ENCODE peak calls at places on chromosomes 16 and 17, in four cellular contexts. M is heart right ventricle, K is sigmoid colon, R is cardiac muscle cell. G is an unnamed sample.

GRCh38 chr16:27328937-27329336 is 15.2 kb downstream of the IL4R start:
- DNase-seq in R (no peak), M (no peak), K (peak), G (no peak)

GRCh38 chr16:58123896-58124600 is 5.1 kb downstream of the CFAP20 start:
- DNase-seq in M (no peak), R (no peak), K (no peak), G (no peak)

GRCh38 chr17:6305613-6306360 is 129.1 kb downstream of the AIPL1 start:
- DNase-seq in M (no peak), K (no peak), R (no peak), G (no peak)

GRCh38 chr16:57661936-57662906 is 5.9 kb upstream of the ADGRG3 start:
- DNase-seq in R (no peak), K (no peak), M (no peak), G (no peak)

GRCh38 chr16:81265658-81266451 is 27.4 kb downstream of the BCO1 start:
- DNase-seq in R (peak), K (peak), M (peak), G (no peak)

GRCh38 chr16:9176547-9177418 is 85.3 kb downstream of the HAPSTR1 start:
- DNase-seq in R (no peak), M (no peak), K (no peak), G (no peak)

GRCh38 chr16:53672461-53672860 is 31.2 kb downstream of the RPGRIP1L start:
- DNase-seq in R (no peak), M (no peak), K (no peak), G (no peak)

GRCh38 chr17:75146597-75146996 is 7.7 kb downstream of the JPT1 start:
- DNase-seq in K (no peak), M (no peak), R (peak), G (no peak)

GRCh38 chr17:27593232-27593856 is 37.6 kb upstream of the LGALS9 start:
- DNase-seq in R (no peak), M (no peak), K (no peak), G (no peak)

GRCh38 chr17:7834891-7835817 is 1.1 kb downstream of the KDM6B start:
- DNase-seq in R (peak), M (peak), K (peak), G (peak)

GRCh38 chr16:79850348-79850747 is 249.8 kb upstream of the MAF start:
- DNase-seq in R (no peak), M (no peak), K (peak), G (no peak)

GRCh38 chr17:79732804-79733691 is 2.3 kb downstream of the ENPP7 start:
- DNase-seq in R (no peak), M (no peak), K (no peak), G (no peak)

GRCh38 chr17:45948881-45949624 is 50.0 kb upstream of the STH start:
- DNase-seq in K (peak), M (peak), R (peak), G (peak)

GRCh38 chr16:86222541-86222940 is 287.8 kb upstream of the FOXF1 start:
- DNase-seq in R (peak), M (no peak), K (peak), G (no peak)

GRCh38 chr16:73193464-73193863 is 145.5 kb upstream of the ZFHX3 start:
- DNase-seq in R (no peak), K (no peak), M (no peak), G (no peak)

GRCh38 chr17:58572846-58573245 is 58.4 kb upstream of the MTMR4 start:
- DNase-seq in M (no peak), R (no peak), K (no peak), G (no peak)

GRCh38 chr17:75557075-75557851 is 30.3 kb upstream of the MYO15B start:
- DNase-seq in R (peak), K (no peak), M (no peak), G (no peak)

GRCh38 chr17:15648384-15648783 is 28.9 kb upstream of the FBXW10B start:
- DNase-seq in R (no peak), M (no peak), K (no peak), G (no peak)

GRCh38 chr17:72425133-72425795 is 304.4 kb downstream of the SOX9 start:
- DNase-seq in M (no peak), R (no peak), K (no peak), G (no peak)

GRCh38 chr17:45093444-45094110 is 32.5 kb downstream of the NMT1 start:
- DNase-seq in R (peak), M (no peak), K (peak), G (no peak)

GRCh38 chr17:10083864-10084263 is 114.5 kb downstream of the GAS7 start:
- DNase-seq in R (no peak), K (peak), M (no peak), G (no peak)

GRCh38 chr16:57374067-57374534 is 1.8 kb downstream of the CX3CL1 start:
- DNase-seq in R (peak), K (peak), M (no peak), G (no peak)

GRCh38 chr17:61389670-61390478 is 9.8 kb upstream of the TBX2 start:
- DNase-seq in R (peak), M (peak), K (no peak), G (no peak)

GRCh38 chr16:24906199-24906808 is 60.5 kb downstream of the SLC5A11 start:
- DNase-seq in M (no peak), K (no peak), R (peak), G (no peak)

GRCh38 chr16:48126801-48127644 is 28.8 kb downstream of the ABCC12 start:
- DNase-seq in M (no peak), R (peak), K (no peak), G (no peak)

GRCh38 chr17:61219460-61219859 is 180.2 kb upstream of the TBX2 start:
- DNase-seq in M (peak), K (no peak), R (peak), G (peak)

GRCh38 chr17:79871131-79871530 is 31.9 kb upstream of the CBX4 start:
- DNase-seq in M (no peak), R (no peak), K (no peak), G (no peak)

GRCh38 chr17:75617218-75617617 is 16.0 kb upstream of the SMIM5 start:
- DNase-seq in M (no peak), R (no peak), K (no peak), G (no peak)

GRCh38 chr16:14088155-14088753 is 17.1 kb downstream of the MRTFB start:
- DNase-seq in M (no peak), R (peak), K (no peak), G (no peak)

GRCh38 chr16:86566601-86566965 is at the start of gene FOXC2:
- DNase-seq in M (peak), R (peak), K (peak), G (peak)

GRCh38 chr17:70137451-70138230 is 31.7 kb upstream of the KCNJ2 start:
- DNase-seq in R (peak), M (no peak), K (peak), G (no peak)

GRCh38 chr17:65400701-65401100 is 160.7 kb downstream of the AXIN2 start:
- DNase-seq in K (no peak), R (no peak), M (no peak), G (no peak)
- TF ChIP-seq CTCF in K (no peak), R (no peak), M (no peak), G (no peak)

GRCh38 chr17:16989230-16989952 is 17.5 kb upstream of the TNFRSF13B start:
- DNase-seq in R (no peak), M (no peak), K (peak), G (no peak)

GRCh38 chr17:16987001-16987829 is 15.3 kb upstream of the TNFRSF13B start:
- DNase-seq in M (no peak), K (peak), R (no peak), G (no peak)

GRCh38 chr17:16988749-16989229 is 16.9 kb upstream of the TNFRSF13B start:
- DNase-seq in R (peak), K (peak), M (no peak), G (no peak)

GRCh38 chr17:16987830-16988601 is 16.1 kb upstream of the TNFRSF13B start:
- DNase-seq in R (peak), K (peak), M (peak), G (no peak)

GRCh38 chr17:16986391-16986790 is 14.5 kb upstream of the TNFRSF13B start:
- DNase-seq in K (no peak), R (peak), M (no peak), G (no peak)
- H3K27ac ChIP-seq in K (no peak), R (no peak), M (no peak), G (no peak)

GRCh38 chr17:54864070-54864469 is 36.6 kb upstream of the TOM1L1 start:
- DNase-seq in K (no peak), M (no peak), R (no peak), G (no peak)

GRCh38 chr17:54867634-54868033 is 33.0 kb upstream of the TOM1L1 start:
- DNase-seq in R (no peak), M (no peak), K (no peak), G (no peak)

GRCh38 chr17:54860617-54861468 is 39.8 kb upstream of the TOM1L1 start:
- DNase-seq in K (no peak), R (no peak), M (no peak), G (no peak)

GRCh38 chr17:54861469-54861983 is 39.1 kb upstream of the TOM1L1 start:
- DNase-seq in K (no peak), M (no peak), R (no peak), G (no peak)

GRCh38 chr17:54864636-54865420 is 35.8 kb upstream of the TOM1L1 start:
- DNase-seq in R (no peak), M (no peak), K (no peak), G (no peak)
- H3K4me3 ChIP-seq in R (no peak), M (no peak), K (no peak), G (no peak)

GRCh38 chr16:78004501-78004900 is 17.8 kb upstream of the CLEC3A start:
- DNase-seq in M (no peak), R (no peak), K (no peak), G (no peak)
- TF ChIP-seq CTCF in M (no peak), R (no peak), K (no peak), G (no peak)

GRCh38 chr17:21096874-21097273 is 29.9 kb upstream of the DHRS7B start:
- DNase-seq in K (no peak), R (no peak), M (no peak), G (no peak)

GRCh38 chr17:21095735-21096134 is 31.0 kb upstream of the DHRS7B start:
- DNase-seq in K (no peak), M (no peak), R (no peak), G (no peak)

GRCh38 chr17:21104608-21105007 is 22.2 kb upstream of the DHRS7B start:
- DNase-seq in R (no peak), K (no peak), M (no peak), G (no peak)

GRCh38 chr17:21094298-21094704 is 32.5 kb upstream of the DHRS7B start:
- DNase-seq in K (no peak), R (no peak), M (no peak), G (no peak)

DNA sequence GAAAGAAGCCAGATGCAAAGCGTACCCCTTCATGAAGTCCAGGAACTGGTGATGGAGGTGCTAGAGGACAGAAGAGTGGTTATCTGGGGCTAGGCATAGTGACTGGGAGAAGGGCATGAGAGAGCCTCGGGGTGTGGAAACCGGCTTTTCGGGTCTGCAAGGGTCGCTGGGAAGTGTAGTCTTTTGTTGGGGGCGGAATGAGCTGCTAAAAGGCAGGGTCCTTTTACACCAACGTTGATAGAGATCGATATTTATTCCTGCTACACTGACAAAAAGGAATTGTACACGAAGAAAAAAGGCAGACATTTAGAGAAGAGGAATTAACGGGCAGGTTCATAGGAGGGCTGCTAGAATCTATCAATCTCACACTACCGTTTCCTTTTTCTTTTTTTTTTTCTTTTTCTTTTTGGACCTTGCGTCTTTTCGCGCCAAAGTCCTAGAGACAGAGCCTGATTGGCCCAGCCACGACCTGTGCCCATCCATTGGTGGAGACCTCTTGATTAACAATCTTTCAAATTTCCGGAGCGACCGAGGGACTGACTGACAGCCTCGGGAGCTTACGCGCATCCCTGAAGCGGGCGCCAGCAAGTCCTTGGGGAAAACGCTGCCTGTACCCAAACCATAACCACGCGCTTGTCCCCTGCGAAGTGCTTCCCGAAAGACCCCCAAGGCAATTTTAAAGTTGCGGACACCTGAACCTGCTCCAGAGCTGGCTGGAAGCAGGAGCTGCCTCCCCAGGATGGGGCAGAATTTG is 27.7 kb upstream of the DHRS7B start:
- DNase-seq in K (no peak), R (peak), M (peak), G (no peak)
- H3K27ac ChIP-seq in K (no peak), R (peak), M (no peak), G (no peak)

GRCh38 chr16:66475232-66475631 is 48.1 kb downstream of the BEAN1 start:
- DNase-seq in M (no peak), R (no peak), K (peak), G (peak)

GRCh38 chr16:66474750-66475199 is 47.7 kb downstream of the BEAN1 start:
- DNase-seq in K (peak), R (no peak), M (no peak), G (no peak)

GRCh38 chr16:66477028-66477515 is 50.0 kb downstream of the BEAN1 start:
- DNase-seq in R (peak), M (no peak), K (no peak), G (peak)

GRCh38 chr16:66478733-66479511 is 51.8 kb downstream of the BEAN1 start:
- DNase-seq in K (peak), R (peak), M (peak), G (peak)

GRCh38 chr16:66476328-66477027 is 49.4 kb downstream of the BEAN1 start:
- DNase-seq in R (peak), K (peak), M (no peak), G (peak)
- H3K4me3 ChIP-seq in R (no peak), K (no peak), M (no peak), G (no peak)

G was measured in coronary artery.